ENCODE peak calls at places on chromosomes 1 and 21, in six cellular contexts. O, Z, V, E, K and S are unnamed samples.

GRCh38 chr1:178126790-178127189 is 32.9 kb downstream of the RASAL2 start:
- DNase-seq in Z (peak; percentile 60), K (no peak), E (no peak), V (peak; percentile 98), O (peak; percentile 91), S (peak; percentile 91)

GRCh38 chr1:6385673-6386191 is 7.8 kb downstream of the ACOT7 start:
- DNase-seq in Z (peak; percentile 97), E (peak; percentile 25), O (peak; percentile 77), K (no peak), V (peak; percentile 84), S (peak; percentile 60)

GRCh38 chr1:3993606-3994375 is 93.7 kb upstream of the C1orf174 start:
- DNase-seq in Z (no peak), O (no peak), K (no peak), E (no peak), V (no peak), S (no peak)

GRCh38 chr1:10960954-10961833 is 51.3 kb upstream of the TARDBP start:
- DNase-seq in Z (peak; percentile 80), E (peak; percentile 82), K (peak; percentile 88), V (peak; percentile 51), O (peak; percentile 35), S (peak; percentile 70)

GRCh38 chr1:59238993-59239392 is 57.9 kb upstream of the FGGY start:
- DNase-seq in O (no peak), Z (no peak), K (no peak), V (no peak), E (no peak), S (no peak)

GRCh38 chr1:119316870-119317416 is 51.6 kb upstream of the HAO2 start:
- DNase-seq in O (no peak), Z (no peak), K (no peak), E (no peak), V (no peak), S (no peak)

GRCh38 chr1:32612189-32612881 is 38.0 kb downstream of the ZBTB8OS start:
- DNase-seq in K (peak; percentile 89), V (peak; percentile 72), Z (peak; percentile 84), E (peak; percentile 84), O (peak; percentile 69), S (peak; percentile 86)

GRCh38 chr1:160217466-160218165 is 12.4 kb downstream of the PEA15 start:
- DNase-seq in V (peak; percentile 21), Z (peak; percentile 64), O (no peak), E (no peak), K (no peak), S (no peak)

GRCh38 chr1:1062364-1063163 is 11.5 kb downstream of the RNF223 start:
- DNase-seq in Z (no peak), E (no peak), O (no peak), K (no peak), V (peak; percentile 13), S (no peak)

GRCh38 chr1:54599211-54599823 is 24.0 kb downstream of the FAM151A start:
- DNase-seq in E (no peak), V (no peak), K (no peak), Z (no peak), O (no peak), S (no peak)

GRCh38 chr21:37821791-37822450 is 94.3 kb downstream of the KCNJ6 start:
- DNase-seq in Z (peak; percentile 33), V (no peak), K (no peak), O (no peak), E (no peak), S (no peak)

GRCh38 chr1:185474440-185475149 is 157.6 kb upstream of the IVNS1ABP start:
- DNase-seq in V (no peak), O (no peak), E (no peak), Z (no peak), K (no peak), S (no peak)

GRCh38 chr1:94081566-94082344 is 39.2 kb downstream of the ABCA4 start:
- DNase-seq in O (peak; percentile 87), E (no peak), K (no peak), V (peak; percentile 94), Z (peak; percentile 95), S (peak; percentile 27)

GRCh38 chr1:69221492-69221990 is 346.2 kb upstream of the LRRC7 start:
- DNase-seq in O (no peak), K (no peak), V (no peak), Z (peak; percentile 1), E (no peak), S (no peak)

GRCh38 chr1:93814795-93815737 is 63.9 kb downstream of the DNTTIP2 start:
- DNase-seq in O (no peak), V (no peak), Z (no peak), E (no peak), K (no peak), S (no peak)

GRCh38 chr1:1794999-1795398 is 16.7 kb upstream of the NADK start:
- DNase-seq in Z (no peak), O (no peak), V (no peak), K (no peak), E (no peak), S (no peak)

GRCh38 chr1:109969430-109969829 is 15.1 kb upstream of the AHCYL1 start:
- DNase-seq in E (no peak), V (peak; percentile 89), K (no peak), Z (no peak), O (peak; percentile 73), S (no peak)

GRCh38 chr1:67211589-67212563 is 45.6 kb downstream of the IL23R start:
- DNase-seq in O (no peak), E (no peak), V (peak; percentile 36), Z (peak; percentile 5), K (peak; percentile 18), S (peak; percentile 12)

GRCh38 chr1:77373702-77374101 is 91.9 kb downstream of the AK5 start:
- DNase-seq in K (no peak), Z (no peak), V (no peak), E (no peak), O (no peak), S (no peak)

GRCh38 chr1:39268112-39268581 is 63.7 kb downstream of the MACF1 start:
- DNase-seq in V (peak; percentile 88), O (peak; percentile 75), E (peak; percentile 83), Z (no peak), K (peak; percentile 65), S (peak; percentile 54)

GRCh38 chr1:14939527-14940284 is 213.8 kb upstream of the TMEM51 start:
- DNase-seq in O (peak; percentile 66), Z (no peak), E (no peak), K (no peak), V (peak; percentile 85), S (peak; percentile 47)

GRCh38 chr1:226691257-226691656 is 47.8 kb downstream of the ITPKB start:
- DNase-seq in Z (no peak), K (peak; percentile 51), O (no peak), V (no peak), E (no peak), S (no peak)

GRCh38 chr1:10936998-10937901 is 75.2 kb upstream of the TARDBP start:
- DNase-seq in Z (no peak), K (no peak), E (no peak), V (no peak), O (no peak), S (no peak)

GRCh38 chr1:118159578-118159977 is 25.4 kb downstream of the SPAG17 start:
- DNase-seq in K (no peak), O (no peak), E (no peak), Z (no peak), V (no peak), S (peak; percentile 43)

GRCh38 chr1:248817065-248817464 is 8.7 kb downstream of the SH3BP5L start:
- DNase-seq in V (no peak), Z (no peak), O (no peak), E (no peak), K (no peak), S (no peak)

GRCh38 chr1:206506803-206507394 is 432 bp upstream of the RASSF5 start:
- DNase-seq in K (peak; percentile 49), E (no peak), V (no peak), O (no peak), Z (no peak), S (no peak)

GRCh38 chr1:163875927-163876320 is 554.2 kb downstream of the NUF2 start:
- DNase-seq in O (peak; percentile 81), K (no peak), Z (no peak), E (peak; percentile 65), V (peak; percentile 89), S (no peak)

GRCh38 chr1:91314643-91315042 is 90.0 kb downstream of the HFM1 start:
- DNase-seq in E (no peak), Z (no peak), V (peak; percentile 2), O (no peak), K (no peak), S (no peak)

GRCh38 chr1:211654838-211655787 is 20.3 kb downstream of the NEK2 start:
- DNase-seq in V (peak; percentile 85), O (peak; percentile 83), K (peak; percentile 79), E (peak; percentile 72), Z (peak; percentile 80), S (peak; percentile 87)

GRCh38 chr1:171654705-171655214 is 2.3 kb upstream of the MYOC start:
- DNase-seq in E (no peak), O (no peak), Z (no peak), K (no peak), V (peak; percentile 30), S (no peak)

GRCh38 chr1:115062542-115063004 is 26.7 kb downstream of the TSPAN2 start:
- DNase-seq in Z (peak; percentile 86), V (no peak), O (no peak), K (no peak), E (no peak), S (peak; percentile 88)

GRCh38 chr1:245045087-245045881 is 109.5 kb upstream of the KIF26B start:
- DNase-seq in K (no peak), O (no peak), Z (no peak), V (peak; percentile 42), E (no peak), S (peak; percentile 93)

GRCh38 chr1:24932284-24932683 is 2.2 kb upstream of the RUNX3 start:
- DNase-seq in Z (peak; percentile 65), O (no peak), E (no peak), V (peak; percentile 13), K (peak; percentile 81), S (no peak)

GRCh38 chr1:56229183-56229582 is 350.2 kb downstream of the PLPP3 start:
- DNase-seq in V (no peak), Z (no peak), E (no peak), O (no peak), K (no peak), S (no peak)

GRCh38 chr1:8284167-8284566 is 33.7 kb upstream of the SLC45A1 start:
- DNase-seq in E (no peak), V (peak; percentile 62), Z (no peak), K (no peak), O (peak; percentile 30), S (no peak)